ENCODE peak calls at places on chromosomes 1 and 21, in seven cellular contexts. V, Q, D, P, F, E and T are unnamed samples.

GRCh38 chr1:228978486-228979324 is 243.4 kb downstream of the RHOU start:
- DNase-seq in V (no peak), Q (peak), D (no peak), P (peak), F (peak), E (no peak), T (no peak)

GRCh38 chr1:93328809-93329477 is 16.8 kb upstream of the DR1 start:
- DNase-seq in V (no peak), Q (no peak), D (no peak), P (no peak), F (no peak), E (no peak), T (no peak)

GRCh38 chr21:36381841-36382589 is 3.2 kb upstream of the CHAF1B start:
- DNase-seq in V (no peak), Q (no peak), D (no peak), P (no peak), F (no peak), E (no peak), T (no peak)

GRCh38 chr1:228141082-228141870 is 1.2 kb downstream of the GUK1 start:
- DNase-seq in V (no peak), Q (no peak), D (no peak), P (no peak), F (no peak), E (no peak), T (no peak)

GRCh38 chr1:150551784-150552691 is 2.8 kb downstream of the ADAMTSL4 start:
- DNase-seq in V (no peak), Q (no peak), D (no peak), P (no peak), F (peak), E (peak), T (no peak)

GRCh38 chr1:239255628-239256160 is 130.7 kb upstream of the CHRM3 start:
- DNase-seq in V (no peak), Q (no peak), D (no peak), P (no peak), F (no peak), E (no peak), T (no peak)

GRCh38 chr1:185397183-185397582 is 80.1 kb upstream of the IVNS1ABP start:
- DNase-seq in V (no peak), Q (no peak), D (no peak), P (no peak), F (no peak), E (no peak), T (no peak)

GRCh38 chr1:240967070-240967724 is 355.2 kb upstream of the GREM2 start:
- DNase-seq in V (no peak), Q (no peak), D (no peak), P (no peak), F (no peak), E (no peak), T (no peak)

GRCh38 chr1:119276558-119276957 is 92.0 kb upstream of the HAO2 start:
- DNase-seq in V (no peak), Q (no peak), D (no peak), P (no peak), F (no peak), E (no peak), T (no peak)

GRCh38 chr1:224378855-224379631 is 22.4 kb downstream of the CNIH4 start:
- DNase-seq in V (no peak), Q (no peak), D (no peak), P (no peak), F (no peak), E (no peak), T (no peak)

GRCh38 chr1:150256549-150257341 is 829 bp upstream of the CA14 start:
- DNase-seq in V (no peak), Q (peak), D (no peak), P (peak), F (peak), E (no peak), T (peak)